ENCODE peak calls at places on chromosome 13, in nine cellular contexts. L, C, D, F, W, I, P, Y and R are unnamed samples.
A peak's percentile ranks its signal among the peaks of the same experiment; 100 is the strongest.

GRCh38 chr13:94233401-94233800 is 246.1 kb downstream of the DCT start:
- DNase-seq in L (no peak), C (no peak), D (no peak), F (peak; percentile 91), W (peak; percentile 7), I (no peak), P (peak; percentile 97), Y (peak; percentile 98), R (peak; percentile 99)

GRCh38 chr13:47413112-47413511 is 516.3 kb upstream of the HTR2A start:
- DNase-seq in L (no peak), C (no peak), D (no peak), F (peak; percentile 16), W (no peak), I (no peak), P (no peak), Y (no peak), R (peak; percentile 8)

GRCh38 chr13:100584901-100585300 is 3.7 kb downstream of the GGACT start:
- DNase-seq in L (no peak), C (no peak), D (no peak), F (peak; percentile 84), W (no peak), I (no peak), P (no peak), Y (no peak), R (no peak)

GRCh38 chr13:75447493-75447892 is 34.5 kb downstream of the TBC1D4 start:
- DNase-seq in L (no peak), C (no peak), D (no peak), F (no peak), W (no peak), I (no peak), P (no peak), Y (no peak), R (no peak)

GRCh38 chr13:100987993-100988392 is 313.4 kb upstream of the TMTC4 start:
- DNase-seq in L (no peak), C (no peak), D (peak; percentile 6), F (peak; percentile 32), W (no peak), I (no peak), P (peak; percentile 18), Y (peak; percentile 42), R (peak; percentile 75)

GRCh38 chr13:41017153-41017552 is 2.0 kb downstream of the ELF1 start:
- DNase-seq in L (no peak), C (no peak), D (no peak), F (no peak), W (no peak), I (no peak), P (no peak), Y (no peak), R (no peak)

GRCh38 chr13:28576037-28576436 is 81.1 kb upstream of the FLT1 start:
- DNase-seq in L (no peak), C (no peak), D (no peak), F (no peak), W (no peak), I (no peak), P (no peak), Y (no peak), R (no peak)

GRCh38 chr13:33322474-33322827 is 36.9 kb upstream of the STARD13 start:
- DNase-seq in L (peak; percentile 46), C (no peak), D (no peak), F (no peak), W (peak; percentile 48), I (no peak), P (peak; percentile 88), Y (peak; percentile 94), R (peak; percentile 80)

GRCh38 chr13:105814219-105814901 is 721.1 kb downstream of the EFNB2 start:
- DNase-seq in L (no peak), C (no peak), D (no peak), F (peak; percentile 9), W (no peak), I (no peak), P (no peak), Y (no peak), R (no peak)

GRCh38 chr13:106423530-106423929 is 111.9 kb downstream of the EFNB2 start:
- DNase-seq in L (no peak), C (no peak), D (no peak), F (no peak), W (no peak), I (no peak), P (no peak), Y (no peak), R (no peak)

GRCh38 chr13:80783926-80784325 is 443.0 kb upstream of the SPRY2 start:
- DNase-seq in L (no peak), C (no peak), D (no peak), F (peak; percentile 18), W (peak; percentile 6), I (no peak), P (peak; percentile 81), Y (peak; percentile 44), R (peak; percentile 13)

GRCh38 chr13:37870895-37871550 is 1.5 kb upstream of the TRPC4 start:
- DNase-seq in L (no peak), C (no peak), D (no peak), F (peak; percentile 80), W (no peak), I (no peak), P (peak; percentile 77), Y (peak; percentile 78), R (peak; percentile 88)

GRCh38 chr13:37868691-37869505 is 674 bp downstream of the TRPC4 start:
- DNase-seq in L (no peak), C (no peak), D (peak; percentile 8), F (peak; percentile 51), W (no peak), I (no peak), P (peak; percentile 50), Y (peak; percentile 51), R (peak; percentile 65)

GRCh38 chr13:37869506-37869755 is 141 bp downstream of the TRPC4 start:
- DNase-seq in L (no peak), C (no peak), D (peak; percentile 10), F (no peak), W (no peak), I (no peak), P (peak; percentile 49), Y (no peak), R (no peak)

GRCh38 chr13:37870489-37870845 is 895 bp upstream of the TRPC4 start:
- DNase-seq in L (no peak), C (no peak), D (no peak), F (peak; percentile 42), W (no peak), I (no peak), P (no peak), Y (no peak), R (no peak)

DNA sequence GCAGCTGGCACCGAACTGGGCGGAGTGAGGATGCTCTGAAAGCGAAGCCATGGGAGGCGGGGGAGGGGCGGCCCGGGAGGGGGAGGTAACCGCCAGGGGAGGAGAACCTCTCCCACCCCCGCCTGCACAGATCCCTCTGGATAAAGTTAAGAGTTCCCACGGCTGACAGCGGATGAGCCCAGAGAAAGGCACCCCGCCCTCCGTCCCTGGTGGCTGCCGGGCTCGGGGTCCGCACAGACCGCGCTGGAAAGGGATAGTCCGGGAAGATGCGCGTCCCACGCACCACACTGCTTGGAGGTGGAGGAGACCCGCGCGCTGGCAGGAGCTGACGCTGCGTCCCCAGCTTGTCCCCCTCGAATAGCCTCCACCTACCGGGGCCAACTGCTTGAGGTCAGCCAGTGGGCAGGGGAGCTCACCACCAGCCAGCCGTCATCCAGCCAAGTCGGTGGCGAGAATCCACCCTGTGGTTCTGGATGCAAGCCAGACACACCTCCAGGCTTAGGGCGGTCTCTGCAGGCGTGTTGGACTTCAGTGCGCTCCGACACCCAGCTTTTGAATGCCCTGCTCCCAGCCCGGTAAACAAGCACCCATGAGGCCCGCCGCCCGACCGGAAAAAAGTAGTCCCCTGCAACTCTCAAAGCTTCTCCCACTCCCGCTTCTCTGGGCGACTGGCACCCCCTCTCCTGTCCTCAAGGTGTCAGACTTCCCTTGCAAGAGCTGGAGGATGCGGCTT is at the start of gene TRPC4:
- DNase-seq in L (peak; percentile 26), C (peak; percentile 50), D (peak; percentile 59), F (peak; percentile 63), W (peak; percentile 25), I (no peak), P (peak; percentile 73), Y (peak; percentile 82), R (peak; percentile 89)
- H3K4me3 ChIP-seq in L (peak within 1 kb of the TSS; percentile 55), C (no peak within 1 kb of the TSS), D (peak within 1 kb of the TSS; percentile 44), F (peak within 1 kb of the TSS; percentile 82), W (peak within 1 kb of the TSS; percentile 59), I (peak within 1 kb of the TSS; percentile 75), P (peak within 1 kb of the TSS; percentile 77), Y (peak within 1 kb of the TSS; percentile 71), R (peak within 1 kb of the TSS; percentile 83)

GRCh38 chr13:85503797-85504196 is 295.4 kb downstream of the SLITRK6 start:
- DNase-seq in L (no peak), C (no peak), D (no peak), F (peak; percentile 84), W (no peak), I (no peak), P (peak; percentile 74), Y (peak; percentile 5), R (peak; percentile 52)

GRCh38 chr13:85509512-85509911 is 289.7 kb downstream of the SLITRK6 start:
- DNase-seq in L (no peak), C (no peak), D (no peak), F (peak; percentile 39), W (no peak), I (no peak), P (peak; percentile 18), Y (no peak), R (peak; percentile 64)

GRCh38 chr13:85512421-85512820 is 286.8 kb downstream of the SLITRK6 start:
- DNase-seq in L (no peak), C (no peak), D (no peak), F (no peak), W (no peak), I (no peak), P (no peak), Y (no peak), R (no peak)

DNA sequence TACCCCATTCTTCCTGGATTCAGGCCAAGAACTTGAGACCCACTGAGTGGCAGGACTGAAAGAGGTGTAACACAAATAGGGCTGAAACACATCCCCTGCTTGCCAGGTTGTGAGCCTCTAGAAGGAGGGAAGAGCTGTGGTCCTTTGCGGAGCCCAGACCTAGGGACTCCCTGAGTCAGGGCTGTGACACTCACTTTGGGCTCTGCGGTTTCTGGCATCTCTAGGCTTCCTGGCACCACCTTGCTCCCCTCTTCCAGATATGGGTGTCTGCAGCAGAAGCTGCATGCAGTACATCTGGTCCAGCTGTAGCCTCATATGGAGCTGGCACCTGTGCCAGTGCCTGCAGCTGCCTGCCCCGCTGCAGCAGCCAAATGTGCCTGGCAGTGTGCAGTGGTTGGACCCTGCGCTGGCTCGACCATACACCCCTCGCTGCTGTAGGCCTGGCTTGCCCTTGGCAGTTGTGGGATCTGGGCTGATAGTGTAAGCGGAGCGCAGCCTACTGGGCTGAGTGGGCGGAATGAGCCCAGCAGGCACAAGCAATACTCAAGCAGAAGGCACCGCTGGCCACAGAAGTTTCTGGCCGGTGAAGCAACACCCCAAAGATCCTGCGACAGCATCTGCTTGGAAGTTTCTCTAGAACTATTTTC is 290.4 kb downstream of the SLITRK6 start:
- DNase-seq in L (no peak), C (no peak), D (peak; percentile 2), F (peak; percentile 29), W (no peak), I (no peak), P (peak; percentile 12), Y (no peak), R (peak; percentile 63)
- TF ChIP-seq CTCF in L (no peak), C (no peak), D (no peak), F (no peak), W (no peak), I (no peak), P (no peak), Y (no peak), R (peak; percentile 27)

GRCh38 chr13:98142427-98143156 is at the start of gene FARP1:
- DNase-seq in L (peak; percentile 83), C (peak; percentile 82), D (peak; percentile 91), F (peak; percentile 41), W (peak; percentile 73), I (no peak), P (peak; percentile 56), Y (peak; percentile 44), R (peak; percentile 69)
- H3K4me3 ChIP-seq in L (peak within 1 kb of the TSS; percentile 76), C (peak within 1 kb of the TSS; percentile 74), D (peak within 1 kb of the TSS; percentile 67), F (peak within 1 kb of the TSS; percentile 82), W (peak within 1 kb of the TSS; percentile 72), I (peak within 1 kb of the TSS; percentile 73), P (peak within 1 kb of the TSS; percentile 68), Y (peak within 1 kb of the TSS; percentile 62), R (peak within 1 kb of the TSS; percentile 65)

GRCh38 chr13:113668491-113668971 is 1.5 kb downstream of the GRK1 start:
- DNase-seq in L (peak; percentile 12), C (peak; percentile 39), D (no peak), F (no peak), W (no peak), I (no peak), P (no peak), Y (no peak), R (no peak)
- TF ChIP-seq CTCF in L (no peak), C (no peak), D (no peak), F (no peak), W (no peak), I (no peak), P (no peak), Y (no peak), R (no peak)